ENCODE peak calls at places on chromosomes 2 and 18, in nine cellular contexts. H, L, C, J, Q, B, W, A and R are unnamed samples.

GRCh38 chr2:25590921-25591505 is 82.4 kb downstream of the DTNB start:
- DNase-seq in H (no peak), L (no peak), C (no peak), J (no peak), Q (no peak), B (no peak), W (no peak), A (no peak), R (no peak)

GRCh38 chr2:222743263-222743865 is 71.9 kb downstream of the MOGAT1 start:
- DNase-seq in H (peak), L (no peak), C (no peak), J (no peak), Q (no peak), B (no peak), W (no peak), A (no peak), R (no peak)

GRCh38 chr2:17083902-17084301 is 418.3 kb upstream of the CYRIA start:
- DNase-seq in H (no peak), L (no peak), C (no peak), J (no peak), Q (no peak), B (no peak), W (no peak), A (no peak), R (no peak)

GRCh38 chr18:56967032-56967431 is 179.9 kb upstream of the BOD1L2 start:
- DNase-seq in H (no peak), L (no peak), C (no peak), J (no peak), Q (no peak), B (no peak), W (no peak), A (no peak), R (no peak)

GRCh38 chr2:71923887-71924533 is 223.7 kb downstream of the CYP26B1 start:
- DNase-seq in H (peak), L (no peak), C (peak), J (peak), Q (peak), B (peak), W (peak), A (peak), R (peak)

GRCh38 chr2:86211033-86211795 is 12.0 kb downstream of the MRPL35 start:
- DNase-seq in H (no peak), L (no peak), C (no peak), J (no peak), Q (no peak), B (no peak), W (no peak), A (no peak), R (no peak)

GRCh38 chr2:142824756-142825155 is 52.7 kb upstream of the KYNU start:
- DNase-seq in H (no peak), L (no peak), C (no peak), J (no peak), Q (peak), B (no peak), W (no peak), A (peak), R (no peak)

GRCh38 chr2:173547493-173547892 is 192.8 kb downstream of the CDCA7 start:
- DNase-seq in H (no peak), L (no peak), C (no peak), J (no peak), Q (no peak), B (no peak), W (no peak), A (no peak), R (no peak)

GRCh38 chr2:60339286-60339685 is 214.2 kb downstream of the BCL11A start:
- DNase-seq in H (no peak), L (no peak), C (no peak), J (no peak), Q (no peak), B (no peak), W (no peak), A (no peak), R (no peak)